ENCODE peak calls at places on chromosomes 13 and 19, in six cellular contexts. One of them, this sample, is unnamed.

GRCh38 chr13:27968316-27969072 is 621 bp downstream of the CDX2 start:
- DNase-seq in uterus: no peak
- DNase-seq in choroid plexus epithelial cell: no peak
- DNase-seq in psoas muscle: no peak
- DNase-seq in body of pancreas: no peak
- DNase-seq in transverse colon: no peak
- DNase-seq in this sample: no peak

GRCh38 chr13:41216160-41216559 is 21.8 kb upstream of the KBTBD7 start:
- DNase-seq in body of pancreas: no peak
- DNase-seq in psoas muscle: no peak
- DNase-seq in uterus: no peak
- DNase-seq in transverse colon: no peak
- DNase-seq in choroid plexus epithelial cell: peak
- DNase-seq in this sample: no peak

GRCh38 chr19:2464389-2464788 is 7.6 kb upstream of the LMNB2 start:
- DNase-seq in transverse colon: no peak
- DNase-seq in uterus: no peak
- DNase-seq in psoas muscle: no peak
- DNase-seq in choroid plexus epithelial cell: peak
- DNase-seq in body of pancreas: no peak
- DNase-seq in this sample: no peak

GRCh38 chr13:104466016-104466415 is 1399.8 kb upstream of the SLC10A2 start:
- DNase-seq in psoas muscle: no peak
- DNase-seq in choroid plexus epithelial cell: no peak
- DNase-seq in body of pancreas: no peak
- DNase-seq in transverse colon: no peak
- DNase-seq in uterus: no peak
- DNase-seq in this sample: no peak

GRCh38 chr19:13884726-13885591 is 8.0 kb downstream of the NANOS3 start:
- DNase-seq in uterus: no peak
- DNase-seq in body of pancreas: peak
- DNase-seq in transverse colon: peak
- DNase-seq in choroid plexus epithelial cell: no peak
- DNase-seq in psoas muscle: no peak
- DNase-seq in this sample: no peak

GRCh38 chr13:85557651-85558050 is 241.6 kb downstream of the SLITRK6 start:
- DNase-seq in uterus: no peak
- DNase-seq in body of pancreas: no peak
- DNase-seq in psoas muscle: no peak
- DNase-seq in transverse colon: no peak
- DNase-seq in choroid plexus epithelial cell: no peak
- DNase-seq in this sample: no peak

GRCh38 chr19:37309834-37310575 is 60.9 kb upstream of the ZNF527 start:
- DNase-seq in uterus: no peak
- DNase-seq in choroid plexus epithelial cell: no peak
- DNase-seq in psoas muscle: no peak
- DNase-seq in transverse colon: no peak
- DNase-seq in body of pancreas: no peak
- DNase-seq in this sample: no peak

GRCh38 chr13:45242070-45242469 is 41.2 kb upstream of the KCTD4 start:
- DNase-seq in psoas muscle: no peak
- DNase-seq in transverse colon: peak
- DNase-seq in choroid plexus epithelial cell: peak
- DNase-seq in body of pancreas: peak
- DNase-seq in uterus: no peak
- DNase-seq in this sample: no peak

GRCh38 chr19:35006342-35006998 is 6.3 kb downstream of the GRAMD1A start:
- DNase-seq in choroid plexus epithelial cell: peak
- DNase-seq in psoas muscle: no peak
- DNase-seq in transverse colon: peak
- DNase-seq in body of pancreas: peak
- DNase-seq in uterus: no peak
- DNase-seq in this sample: no peak

GRCh38 chr13:29472317-29472961 is 123.0 kb downstream of the SLC7A1 start:
- DNase-seq in body of pancreas: peak
- DNase-seq in transverse colon: peak
- DNase-seq in psoas muscle: no peak
- DNase-seq in uterus: no peak
- DNase-seq in choroid plexus epithelial cell: peak
- DNase-seq in this sample: no peak

GRCh38 chr13:99067160-99067985 is 89.5 kb upstream of the DOCK9 start:
- DNase-seq in body of pancreas: no peak
- DNase-seq in choroid plexus epithelial cell: peak
- DNase-seq in transverse colon: no peak
- DNase-seq in psoas muscle: no peak
- DNase-seq in uterus: no peak
- DNase-seq in this sample: no peak

GRCh38 chr13:43141685-43142084 is 118.3 kb downstream of the DNAJC15 start:
- DNase-seq in transverse colon: no peak
- DNase-seq in body of pancreas: no peak
- DNase-seq in uterus: no peak
- DNase-seq in choroid plexus epithelial cell: no peak
- DNase-seq in psoas muscle: no peak
- DNase-seq in this sample: no peak

GRCh38 chr19:23665651-23666410 is 21.2 kb downstream of the ZNF675 start:
- DNase-seq in body of pancreas: no peak
- DNase-seq in choroid plexus epithelial cell: no peak
- DNase-seq in transverse colon: no peak
- DNase-seq in psoas muscle: no peak
- DNase-seq in uterus: no peak
- DNase-seq in this sample: no peak

GRCh38 chr13:79880820-79881219 is 399.9 kb downstream of the NDFIP2 start:
- DNase-seq in choroid plexus epithelial cell: peak
- DNase-seq in body of pancreas: peak
- DNase-seq in uterus: no peak
- DNase-seq in psoas muscle: no peak
- DNase-seq in transverse colon: no peak
- DNase-seq in this sample: no peak

GRCh38 chr19:3062165-3063105 is at the start of gene TLE5:
- DNase-seq in psoas muscle: peak
- DNase-seq in body of pancreas: peak
- DNase-seq in uterus: peak
- DNase-seq in choroid plexus epithelial cell: peak
- DNase-seq in transverse colon: peak
- DNase-seq in this sample: peak

GRCh38 chr13:72004236-72004635 is 137.2 kb upstream of the DACH1 start:
- DNase-seq in transverse colon: no peak
- DNase-seq in choroid plexus epithelial cell: no peak
- DNase-seq in psoas muscle: no peak
- DNase-seq in body of pancreas: no peak
- DNase-seq in uterus: no peak
- DNase-seq in this sample: no peak

GRCh38 chr13:91409661-91410060 is 11.2 kb downstream of the GPC5 start:
- DNase-seq in psoas muscle: no peak
- DNase-seq in body of pancreas: no peak
- DNase-seq in transverse colon: no peak
- DNase-seq in uterus: no peak
- DNase-seq in choroid plexus epithelial cell: no peak
- DNase-seq in this sample: no peak

GRCh38 chr13:91405240-91405639 is 6.8 kb downstream of the GPC5 start:
- DNase-seq in psoas muscle: no peak
- DNase-seq in transverse colon: no peak
- DNase-seq in body of pancreas: no peak
- DNase-seq in uterus: no peak
- DNase-seq in choroid plexus epithelial cell: no peak
- DNase-seq in this sample: no peak

GRCh38 chr13:91401916-91402315 is 3.5 kb downstream of the GPC5 start:
- DNase-seq in transverse colon: no peak
- DNase-seq in body of pancreas: no peak
- DNase-seq in choroid plexus epithelial cell: no peak
- DNase-seq in psoas muscle: no peak
- DNase-seq in uterus: no peak
- DNase-seq in this sample: no peak

DNA sequence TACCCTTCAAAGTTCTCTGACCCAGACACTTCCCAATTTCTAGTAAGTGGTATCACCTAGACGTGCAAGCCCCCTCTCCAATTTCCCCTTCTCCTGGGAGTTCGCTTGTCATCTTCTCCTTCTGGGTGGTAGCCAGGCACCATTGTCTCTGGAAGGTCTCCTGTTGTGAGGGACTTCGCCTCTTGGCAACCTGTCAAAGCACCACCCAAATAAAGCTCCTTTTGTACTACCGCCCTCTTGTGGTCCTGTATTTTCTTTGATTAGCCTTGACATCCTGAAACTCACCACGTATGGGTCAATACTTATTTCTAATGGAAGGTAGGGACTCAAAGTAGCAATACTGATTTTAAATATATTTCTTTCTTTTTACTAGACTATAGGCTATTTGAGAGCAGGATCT is 8.2 kb downstream of the GPC5 start:
- DNase-seq in transverse colon: no peak
- DNase-seq in choroid plexus epithelial cell: peak
- DNase-seq in psoas muscle: no peak
- DNase-seq in body of pancreas: peak
- DNase-seq in uterus: no peak
- DNase-seq in this sample: no peak
- TF ChIP-seq CTCF in transverse colon: no peak
- TF ChIP-seq CTCF in choroid plexus epithelial cell: peak
- TF ChIP-seq CTCF in psoas muscle: peak
- TF ChIP-seq CTCF in body of pancreas: peak
- TF ChIP-seq CTCF in uterus: no peak
- TF ChIP-seq CTCF in this sample: no peak

GRCh38 chr19:801861-802496 is 4.7 kb downstream of the PTBP1 start:
- DNase-seq in uterus: peak
- DNase-seq in psoas muscle: peak
- DNase-seq in body of pancreas: no peak
- DNase-seq in choroid plexus epithelial cell: peak
- DNase-seq in transverse colon: no peak
- DNase-seq in this sample: no peak

GRCh38 chr19:804419-805160 is 7.3 kb downstream of the PTBP1 start:
- DNase-seq in psoas muscle: no peak
- DNase-seq in transverse colon: no peak
- DNase-seq in body of pancreas: no peak
- DNase-seq in uterus: no peak
- DNase-seq in choroid plexus epithelial cell: no peak
- DNase-seq in this sample: no peak

GRCh38 chr19:802497-802887 is 5.2 kb downstream of the PTBP1 start:
- DNase-seq in choroid plexus epithelial cell: peak
- DNase-seq in transverse colon: no peak
- DNase-seq in psoas muscle: peak
- DNase-seq in body of pancreas: no peak
- DNase-seq in uterus: no peak
- DNase-seq in this sample: no peak

GRCh38 chr19:803686-804418 is 6.6 kb downstream of the PTBP1 start:
- DNase-seq in choroid plexus epithelial cell: no peak
- DNase-seq in transverse colon: no peak
- DNase-seq in uterus: no peak
- DNase-seq in psoas muscle: peak
- DNase-seq in body of pancreas: no peak
- DNase-seq in this sample: no peak

GRCh38 chr19:802888-803561 is 5.8 kb downstream of the PTBP1 start:
- DNase-seq in transverse colon: no peak
- DNase-seq in choroid plexus epithelial cell: no peak
- DNase-seq in psoas muscle: peak
- DNase-seq in uterus: no peak
- DNase-seq in body of pancreas: no peak
- DNase-seq in this sample: no peak
- TF ChIP-seq CTCF in transverse colon: no peak
- TF ChIP-seq CTCF in choroid plexus epithelial cell: no peak
- TF ChIP-seq CTCF in psoas muscle: no peak
- TF ChIP-seq CTCF in uterus: no peak
- TF ChIP-seq CTCF in body of pancreas: no peak
- TF ChIP-seq CTCF in this sample: no peak

GRCh38 chr13:56752630-56753029 is 388.1 kb upstream of the PRR20A start:
- DNase-seq in choroid plexus epithelial cell: no peak
- DNase-seq in psoas muscle: no peak
- DNase-seq in transverse colon: no peak
- DNase-seq in uterus: no peak
- DNase-seq in body of pancreas: no peak
- DNase-seq in this sample: no peak

DNA sequence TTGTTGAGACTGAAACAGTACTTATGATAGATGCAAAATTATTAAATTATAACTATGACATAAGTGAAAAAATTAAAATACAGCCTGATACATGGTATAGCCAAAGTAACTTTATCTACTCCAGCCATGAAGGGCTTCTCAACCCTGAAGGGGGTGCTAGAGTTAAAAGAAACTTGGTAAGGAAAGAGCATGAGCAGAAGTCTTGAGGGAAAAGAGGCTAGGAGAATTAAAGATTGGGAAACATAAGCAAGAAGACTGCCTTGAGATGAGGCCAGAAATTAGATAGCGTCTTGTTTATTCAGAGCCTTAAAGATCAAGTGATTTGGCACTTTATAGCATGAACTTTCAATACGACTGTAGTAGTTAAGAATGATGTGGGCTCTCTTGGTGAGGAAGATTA is 385.5 kb upstream of the PRR20A start:
- DNase-seq in choroid plexus epithelial cell: no peak
- DNase-seq in psoas muscle: no peak
- DNase-seq in body of pancreas: no peak
- DNase-seq in transverse colon: no peak
- DNase-seq in uterus: no peak
- DNase-seq in this sample: no peak
- TF ChIP-seq CTCF in choroid plexus epithelial cell: no peak
- TF ChIP-seq CTCF in psoas muscle: no peak
- TF ChIP-seq CTCF in body of pancreas: no peak
- TF ChIP-seq CTCF in transverse colon: no peak
- TF ChIP-seq CTCF in uterus: no peak
- TF ChIP-seq CTCF in this sample: no peak

GRCh38 chr19:16822648-16823047 is 6.5 kb upstream of the SIN3B start:
- DNase-seq in choroid plexus epithelial cell: no peak
- DNase-seq in uterus: no peak
- DNase-seq in psoas muscle: no peak
- DNase-seq in transverse colon: no peak
- DNase-seq in body of pancreas: no peak
- DNase-seq in this sample: no peak

GRCh38 chr19:16825312-16826168 is 3.7 kb upstream of the SIN3B start:
- DNase-seq in psoas muscle: peak
- DNase-seq in uterus: peak
- DNase-seq in transverse colon: peak
- DNase-seq in choroid plexus epithelial cell: peak
- DNase-seq in body of pancreas: peak
- DNase-seq in this sample: peak

GRCh38 chr19:16828990-16829821 is at the start of gene SIN3B:
- DNase-seq in choroid plexus epithelial cell: peak
- DNase-seq in body of pancreas: peak
- DNase-seq in psoas muscle: peak
- DNase-seq in transverse colon: peak
- DNase-seq in uterus: peak
- DNase-seq in this sample: peak

GRCh38 chr19:16821081-16821480 is 8.1 kb upstream of the SIN3B start:
- DNase-seq in transverse colon: no peak
- DNase-seq in uterus: no peak
- DNase-seq in choroid plexus epithelial cell: no peak
- DNase-seq in body of pancreas: no peak
- DNase-seq in psoas muscle: no peak
- DNase-seq in this sample: no peak

DNA sequence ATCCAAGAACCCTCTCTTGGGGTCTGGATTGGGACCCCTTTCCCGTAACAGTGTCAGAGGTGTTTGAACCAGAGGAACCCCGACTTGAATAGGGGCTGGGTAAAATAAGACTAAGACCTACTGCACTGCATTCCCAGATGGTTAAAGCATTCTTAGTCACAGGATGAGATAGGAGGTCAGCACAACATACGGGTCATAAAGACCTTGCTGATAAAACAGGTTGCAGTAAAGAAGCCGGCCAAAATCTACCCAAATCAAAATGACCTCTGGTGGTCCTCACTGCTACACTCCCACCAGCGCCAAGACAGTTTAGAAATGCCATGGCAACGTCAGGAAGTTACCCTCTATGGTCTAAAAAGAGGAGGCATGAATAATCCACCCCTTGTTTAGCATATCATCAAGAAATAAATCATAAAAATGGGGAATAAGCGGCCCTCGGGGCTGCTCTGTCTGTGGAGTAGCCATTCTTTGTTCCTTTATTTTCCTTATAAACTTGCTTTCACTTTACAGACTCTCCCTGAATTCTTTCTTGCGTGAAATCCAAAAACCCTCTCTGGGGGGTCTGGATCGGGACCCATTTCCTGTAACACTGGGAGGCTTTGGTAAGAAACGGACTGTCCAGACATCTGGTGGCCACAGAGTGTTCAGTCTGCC is 4.4 kb upstream of the SIN3B start:
- DNase-seq in psoas muscle: no peak
- DNase-seq in body of pancreas: no peak
- DNase-seq in choroid plexus epithelial cell: peak
- DNase-seq in uterus: peak
- DNase-seq in transverse colon: no peak
- DNase-seq in this sample: no peak
- TF ChIP-seq CTCF in psoas muscle: no peak
- TF ChIP-seq CTCF in body of pancreas: no peak
- TF ChIP-seq CTCF in choroid plexus epithelial cell: peak
- TF ChIP-seq CTCF in uterus: no peak
- TF ChIP-seq CTCF in transverse colon: no peak
- TF ChIP-seq CTCF in this sample: no peak

This sample was measured in mesothelial cell of epicardium.